ENCODE peak calls at places on chromosome 22, in six cellular contexts. T is C1 segment of cervical spinal cord; Y is activated CD4-positive, alpha-beta T cell treated with anti-CD3 and anti-CD28 coated beads for 24 hours; L is AG08396; E is cardiac muscle cell; A is NCI-H1694. C is an unnamed sample.

GRCh38 chr22:43990044-43990443 is 34.1 kb upstream of the PARVB start:
- DNase-seq in A (no peak), Y (no peak), E (no peak), L (no peak), T (no peak), C (no peak)

GRCh38 chr22:40044870-40045834 is 50.4 kb downstream of the FAM83F start:
- DNase-seq in A (no peak), L (peak), Y (peak), T (peak), E (peak), C (peak)

GRCh38 chr22:32232447-32232846 is 22.7 kb downstream of the SLC5A4 start:
- DNase-seq in T (no peak), L (no peak), Y (no peak), A (no peak), E (no peak), C (no peak)

GRCh38 chr22:50027639-50028537 is 15.3 kb upstream of the IL17REL start:
- DNase-seq in A (peak), T (no peak), L (peak), E (no peak), Y (peak), C (no peak)

GRCh38 chr22:39999144-39999757 is 4.5 kb downstream of the FAM83F start:
- DNase-seq in L (peak), Y (no peak), A (no peak), E (peak), T (no peak), C (peak)

GRCh38 chr22:17199131-17199731 is 20.0 kb downstream of the ADA2 start:
- DNase-seq in A (no peak), T (peak), Y (no peak), L (peak), E (peak), C (no peak)

GRCh38 chr22:49503896-49504521 is 323.7 kb downstream of the BRD1 start:
- DNase-seq in T (no peak), E (no peak), A (no peak), L (no peak), Y (no peak), C (no peak)

GRCh38 chr22:41998361-41999261 is at the start of gene WBP2NL:
- DNase-seq in E (peak), A (no peak), L (peak), Y (peak), T (peak), C (peak)

GRCh38 chr22:36411589-36412258 is 24.0 kb upstream of the MYH9 start:
- DNase-seq in E (no peak), A (no peak), L (no peak), Y (no peak), T (no peak), C (no peak)

GRCh38 chr22:49599691-49600451 is 227.8 kb downstream of the BRD1 start:
- DNase-seq in L (no peak), E (no peak), Y (no peak), T (no peak), A (no peak), C (no peak)

GRCh38 chr22:35334010-35334409 is 34.3 kb downstream of the TOM1 start:
- DNase-seq in Y (peak), L (no peak), E (no peak), A (no peak), T (no peak), C (no peak)

GRCh38 chr22:26646158-26646557 is 11.2 kb upstream of the MIAT start:
- DNase-seq in Y (no peak), E (peak), L (peak), A (no peak), T (no peak), C (no peak)

GRCh38 chr22:43812890-43813289 is 785 bp upstream of the EFCAB6 start:
- DNase-seq in E (no peak), Y (no peak), A (no peak), T (no peak), L (no peak), C (no peak)

GRCh38 chr22:47259990-47260389 is 497.5 kb downstream of the TBC1D22A start:
- DNase-seq in A (no peak), L (no peak), E (no peak), T (no peak), Y (no peak), C (peak)

GRCh38 chr22:44419429-44419828 is 78.6 kb downstream of the RTL6 start:
- DNase-seq in L (no peak), E (no peak), Y (no peak), T (no peak), A (no peak), C (no peak)

GRCh38 chr22:45969414-45969799 is 7.6 kb downstream of the WNT7B start:
- DNase-seq in Y (no peak), A (no peak), E (peak), L (no peak), T (no peak), C (peak)

GRCh38 chr22:30705710-30706651 is 11.3 kb downstream of the OSBP2 start:
- DNase-seq in Y (no peak), E (no peak), L (peak), T (no peak), A (peak), C (no peak)

GRCh38 chr22:24969588-24970301 is 17.2 kb downstream of the KIAA1671 start:
- DNase-seq in A (no peak), T (peak), L (no peak), Y (no peak), E (peak), C (no peak)

GRCh38 chr22:45490836-45491235 is 11.8 kb upstream of the FBLN1 start:
- DNase-seq in L (no peak), E (no peak), A (no peak), Y (no peak), T (no peak), C (no peak)

GRCh38 chr22:20750461-20751184 is 23.3 kb upstream of the SERPIND1 start:
- DNase-seq in Y (peak), L (peak), T (peak), E (peak), A (no peak), C (peak)

GRCh38 chr22:44488354-44488753 is 9.7 kb downstream of the RTL6 start:
- DNase-seq in E (no peak), L (no peak), T (no peak), A (no peak), Y (no peak), C (no peak)

GRCh38 chr22:40387758-40388157 is 17.4 kb downstream of the SGSM3 start:
- DNase-seq in L (no peak), Y (no peak), E (no peak), T (no peak), A (no peak), C (no peak)

GRCh38 chr22:36701941-36702640 is 1.5 kb downstream of the CACNG2 start:
- DNase-seq in A (no peak), L (no peak), Y (no peak), E (no peak), T (no peak), C (no peak)

GRCh38 chr22:45775569-45776312 is 104.1 kb downstream of the ATXN10 start:
- DNase-seq in Y (no peak), T (no peak), L (no peak), E (no peak), A (no peak), C (no peak)

GRCh38 chr22:46951326-46951725 is 188.9 kb downstream of the TBC1D22A start:
- DNase-seq in E (no peak), L (no peak), Y (no peak), A (no peak), T (no peak), C (no peak)

GRCh38 chr22:32828150-32828549 is 26.6 kb downstream of the TIMP3 start:
- DNase-seq in E (peak), Y (no peak), A (no peak), L (peak), T (no peak), C (no peak)

GRCh38 chr22:20610243-20610686 is 102.9 kb downstream of the MED15 start:
- DNase-seq in T (no peak), L (no peak), Y (no peak), E (no peak), A (no peak), C (no peak)

GRCh38 chr22:42905702-42906183 is 48.7 kb upstream of the ARFGAP3 start:
- DNase-seq in E (no peak), A (no peak), L (no peak), Y (no peak), T (no peak), C (no peak)

GRCh38 chr22:24027389-24027980 is 16.4 kb downstream of the CABIN1 start:
- DNase-seq in L (no peak), T (no peak), Y (no peak), E (no peak), A (no peak), C (no peak)

GRCh38 chr22:23064381-23065068 is 5.8 kb upstream of the GNAZ start:
- DNase-seq in T (no peak), L (no peak), Y (no peak), A (no peak), E (no peak), C (no peak)